ENCODE peak calls at places on chromosomes 11 and 22, in five cellular contexts. L is fibroblast of lung, R is GM06990, E is right lobe of liver, A is tibial artery. B is an unnamed sample.

GRCh38 chr11:64356498-64357411 is 2.2 kb upstream of the RPS6KA4 start:
- DNase-seq in L (peak; percentile 22), R (no peak), E (no peak), A (no peak), B (no peak)

GRCh38 chr22:20211409-20211996 is 56.6 kb downstream of the RTN4R start:
- DNase-seq in L (no peak), R (no peak), E (no peak), A (no peak), B (no peak)

GRCh38 chr22:24474649-24475048 is 20.5 kb upstream of the UPB1 start:
- DNase-seq in L (peak; percentile 87), R (no peak), E (no peak), A (no peak), B (no peak)

GRCh38 chr11:71263391-71263790 is 11.0 kb upstream of the SHANK2 start:
- DNase-seq in L (peak; percentile 30), R (no peak), E (no peak), A (no peak), B (no peak)

GRCh38 chr11:128161994-128162393 is 425.4 kb downstream of the ETS1 start:
- DNase-seq in L (no peak), R (no peak), E (no peak), A (no peak), B (no peak)

GRCh38 chr11:114162719-114163123 is 103.2 kb downstream of the ZBTB16 start:
- DNase-seq in L (peak; percentile 95), R (no peak), E (peak; percentile 74), A (peak; percentile 97), B (peak; percentile 94)

GRCh38 chr22:32576553-32577255 is 102.1 kb downstream of the FBXO7 start:
- DNase-seq in L (no peak), R (no peak), E (no peak), A (no peak), B (no peak)

GRCh38 chr22:18012528-18012927 is 11.8 kb downstream of the MICAL3 start:
- DNase-seq in L (peak; percentile 69), R (no peak), E (no peak), A (no peak), B (no peak)

GRCh38 chr11:80593981-80594380 is 1153.2 kb upstream of the TENM4 start:
- DNase-seq in L (peak; percentile 82), R (no peak), E (no peak), A (no peak), B (no peak)

DNA sequence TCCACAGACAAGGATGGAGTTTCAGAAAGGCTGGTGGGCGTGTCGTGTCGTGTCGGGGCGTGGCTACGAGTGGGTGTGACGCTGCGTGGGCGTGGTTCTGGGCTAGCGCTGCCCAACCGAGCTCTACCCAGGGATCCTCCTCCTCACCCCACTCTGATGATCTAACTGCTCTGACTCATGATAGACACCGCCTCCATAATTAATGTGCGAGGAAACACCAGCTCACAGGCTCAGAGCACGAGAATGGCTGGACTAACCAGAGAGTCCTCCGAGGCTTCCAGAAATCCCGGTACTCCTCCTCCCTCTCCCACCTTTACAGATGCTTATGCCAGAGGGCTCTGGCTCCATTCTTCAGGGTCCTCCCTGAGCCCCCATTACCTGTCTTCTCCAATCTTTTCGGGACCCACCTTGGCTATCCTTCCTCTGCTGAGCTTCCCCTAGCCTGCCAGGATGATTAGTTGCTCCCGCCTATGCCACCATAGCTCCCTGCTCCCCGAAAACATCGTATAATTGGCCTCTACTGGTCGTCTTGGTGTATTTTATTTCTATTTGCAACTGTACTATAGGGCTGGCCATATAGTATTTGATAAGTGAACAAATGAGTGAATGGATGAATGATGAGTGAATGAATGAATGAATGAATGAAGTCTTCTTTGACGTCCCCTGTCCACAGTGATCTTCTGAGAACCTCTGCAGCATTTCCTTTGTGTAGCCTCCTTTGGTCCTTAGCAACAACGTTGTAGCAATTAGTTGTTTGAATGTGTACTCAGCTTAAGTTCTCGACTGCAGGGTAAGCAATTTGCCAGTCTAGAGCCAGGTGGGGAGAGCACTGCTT is 21.7 kb downstream of the TMPRSS13 start:
- DNase-seq in L (peak; percentile 93), R (peak; percentile 74), E (peak; percentile 76), A (peak; percentile 77), B (peak; percentile 16)
- H3K4me3 ChIP-seq in L (peak overlapping the region; percentile 30), R (no peak overlapping the region), E (no peak overlapping the region), A (no peak overlapping the region), B (no peak overlapping the region)

DNA sequence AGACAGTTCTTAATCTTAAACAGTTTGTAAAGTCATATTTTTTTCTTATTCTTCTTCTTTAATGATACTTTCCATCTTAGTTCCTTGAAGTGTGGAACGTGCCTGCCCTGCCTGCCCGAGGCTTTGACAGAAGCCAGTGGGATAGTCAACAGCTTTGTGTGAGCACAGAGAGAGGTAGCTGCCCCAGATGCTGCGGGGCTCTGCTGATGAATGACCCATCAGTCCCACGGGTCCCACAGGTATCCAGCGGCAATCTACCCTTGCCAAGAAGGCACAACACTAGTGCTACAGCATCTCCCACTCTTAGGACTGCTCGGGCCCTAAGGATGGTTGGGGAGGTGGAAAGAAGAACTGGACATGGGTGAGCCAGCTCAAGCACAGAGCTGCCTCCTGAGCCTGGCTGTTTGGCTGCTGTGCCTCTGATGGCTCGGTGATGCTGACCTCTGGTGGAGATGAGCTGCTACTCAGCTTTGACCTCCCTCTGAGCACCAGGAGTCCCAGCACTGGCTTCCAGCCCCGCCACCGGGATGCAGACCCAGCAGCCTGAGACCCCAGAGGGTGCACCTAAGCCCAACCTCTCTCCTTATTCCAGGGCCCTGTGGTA is 11.8 kb upstream of the APLNR start:
- DNase-seq in L (peak; percentile 50), R (no peak), E (peak; percentile 72), A (peak; percentile 76), B (peak; percentile 33)
- TF ChIP-seq CTCF in L (peak; percentile 88), R (peak; percentile 61), E (peak; percentile 77), A (peak; percentile 27), B (peak; percentile 94)

DNA sequence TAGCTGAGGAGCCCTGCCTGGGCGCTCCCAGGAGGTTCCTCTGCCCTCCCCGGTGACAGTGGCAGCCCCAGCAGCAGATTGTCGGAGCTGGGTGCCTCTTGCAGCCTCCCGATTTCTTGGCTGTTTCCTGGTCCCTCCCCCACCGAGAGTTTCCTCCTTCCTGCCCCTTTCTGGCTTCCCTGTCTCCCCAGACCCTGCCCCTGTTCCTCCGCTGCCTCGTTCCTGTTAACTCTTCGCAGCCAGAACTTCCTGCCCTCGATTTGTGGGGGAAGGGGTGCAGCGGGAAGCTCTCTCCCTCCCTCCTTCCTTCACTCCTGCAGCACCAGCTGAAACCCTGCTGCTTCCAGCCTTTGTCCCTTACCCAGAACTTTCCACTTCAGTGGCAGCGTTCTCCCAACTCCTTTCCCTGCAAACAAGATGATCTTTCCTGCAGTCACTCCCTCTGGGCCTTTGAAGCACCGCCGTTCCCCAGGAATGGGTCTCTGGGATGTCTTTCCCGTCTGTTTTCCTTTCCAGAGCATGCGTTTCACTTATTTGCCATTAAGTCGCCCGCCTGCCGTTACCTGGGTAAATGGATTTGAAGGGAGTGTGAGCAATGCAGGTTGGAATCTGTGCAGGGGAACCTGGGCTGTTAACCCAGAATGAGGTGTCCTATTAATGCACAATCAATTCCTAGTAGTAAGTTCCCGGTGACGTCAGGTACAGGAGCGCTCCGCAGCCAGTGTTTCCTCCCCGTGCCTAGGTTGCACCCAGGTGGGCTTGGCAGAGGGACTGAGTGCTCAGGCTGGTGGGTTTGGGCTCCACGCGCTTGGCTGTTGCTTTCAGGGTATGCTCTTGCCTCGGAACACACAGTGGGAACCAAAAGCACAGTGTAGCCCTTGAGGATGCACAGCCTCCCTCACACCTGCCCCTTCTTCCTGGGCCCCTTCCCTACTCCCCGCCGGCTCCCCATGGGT is 4.3 kb downstream of the GRK2 start:
- DNase-seq in L (no peak), R (no peak), E (peak; percentile 56), A (peak; percentile 80), B (no peak)
- H3K4me3 ChIP-seq in L (no peak overlapping the region), R (peak overlapping the region; percentile 60), E (peak overlapping the region; percentile 13), A (peak overlapping the region; percentile 4), B (no peak overlapping the region)

DNA sequence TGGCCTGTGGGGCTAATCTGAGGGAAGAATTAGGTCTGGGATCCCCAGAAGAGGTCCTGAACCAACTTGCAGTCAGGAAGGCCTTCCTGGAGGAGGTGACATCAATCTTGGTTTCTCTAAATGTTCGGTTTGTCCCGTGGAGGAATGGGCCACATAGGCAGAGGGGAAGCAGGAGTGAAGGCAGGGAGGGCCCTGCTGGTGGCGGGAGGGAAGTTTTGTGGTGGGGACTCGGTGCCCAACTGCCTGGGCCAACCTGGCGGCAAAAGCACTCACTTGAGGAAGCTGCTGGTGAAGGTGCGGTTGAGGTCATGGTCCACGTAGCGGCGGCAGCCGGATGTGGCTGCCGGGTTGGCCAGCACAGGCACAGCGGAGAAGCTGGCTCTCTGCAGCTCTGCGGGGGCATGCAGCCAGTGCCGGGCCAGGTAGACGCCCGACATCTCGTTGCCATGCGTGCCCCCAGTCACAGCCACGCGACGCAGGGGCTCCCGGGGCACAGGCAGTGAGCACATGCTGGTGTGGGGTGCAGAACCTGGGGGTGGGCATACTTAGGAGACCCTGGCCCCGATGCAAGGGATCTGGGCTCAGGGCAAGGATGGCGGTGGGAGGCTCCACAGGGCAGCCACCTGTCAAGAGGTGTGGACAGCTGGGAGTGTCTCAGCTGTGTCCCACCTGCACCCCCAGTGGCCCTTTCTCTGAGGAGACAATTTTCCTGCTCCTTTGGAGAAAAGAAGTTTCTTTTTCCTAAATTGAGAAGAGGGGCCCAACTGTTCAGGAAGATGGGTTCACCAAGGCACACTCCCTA is 3.8 kb downstream of the ACY3 start:
- DNase-seq in L (no peak), R (peak; percentile 93), E (no peak), A (peak; percentile 63), B (no peak)
- TF ChIP-seq CTCF in L (no peak), R (no peak), E (no peak), A (no peak), B (no peak)

GRCh38 chr11:6627762-6628241 is 8.6 kb upstream of the TPP1 start:
- DNase-seq in L (no peak), R (no peak), E (no peak), A (no peak), B (no peak)
- H3K4me3 ChIP-seq in L (no peak overlapping the region), R (no peak overlapping the region), E (no peak overlapping the region), A (no peak overlapping the region), B (no peak overlapping the region)

GRCh38 chr11:33881651-33882279 is 10.1 kb downstream of the LMO2 start:
- DNase-seq in L (no peak), R (no peak), E (no peak), A (no peak), B (no peak)

GRCh38 chr11:33889821-33890378 is 2.0 kb downstream of the LMO2 start:
- DNase-seq in L (no peak), R (no peak), E (no peak), A (no peak), B (no peak)

GRCh38 chr11:33885338-33886005 is 6.4 kb downstream of the LMO2 start:
- DNase-seq in L (no peak), R (no peak), E (no peak), A (no peak), B (no peak)

DNA sequence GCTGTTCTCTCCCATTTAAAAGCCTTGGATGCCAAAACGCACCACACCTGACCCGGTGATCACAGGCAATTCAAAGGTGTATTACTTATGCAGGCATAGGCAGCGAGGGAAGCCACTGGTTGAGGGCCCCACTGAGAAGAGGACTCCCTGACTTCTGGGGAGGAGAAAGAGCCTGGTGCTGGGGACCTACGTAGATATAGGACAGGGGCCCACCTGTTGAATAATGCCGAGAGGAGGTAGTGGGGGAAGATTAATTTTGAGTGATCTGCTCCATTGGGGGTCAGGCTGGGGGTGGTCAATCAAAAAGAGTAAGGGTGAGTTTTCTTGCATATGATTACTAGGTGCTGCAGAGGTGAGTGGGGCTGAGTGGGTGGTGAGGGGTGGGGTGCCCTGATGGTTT is 7.8 kb downstream of the LMO2 start:
- DNase-seq in L (no peak), R (no peak), E (no peak), A (no peak), B (no peak)
- TF ChIP-seq CTCF in L (no peak), R (no peak), E (no peak), A (no peak), B (no peak)